ENCODE peak calls at places on chromosomes 12 and 14, in five cellular contexts. L, A, E, I and M are unnamed samples.

GRCh38 chr14:94655169-94655710 is 43.0 kb downstream of the SERPINA3 start:
- DNase-seq in L (no peak), A (no peak), E (no peak), I (no peak), M (no peak)

GRCh38 chr12:59911516-59911915 is 315.7 kb downstream of the SLC16A7 start:
- DNase-seq in L (no peak), A (no peak), E (no peak), I (no peak), M (no peak)

GRCh38 chr12:118107694-118108093 is 3.9 kb upstream of the VSIG10 start:
- DNase-seq in L (no peak), A (no peak), E (no peak), I (no peak), M (no peak)

GRCh38 chr14:80427101-80427500 is 215.8 kb upstream of the DIO2 start:
- DNase-seq in L (no peak), A (no peak), E (no peak), I (no peak), M (no peak)

GRCh38 chr12:119410396-119410795 is 75.9 kb downstream of the CCDC60 start:
- DNase-seq in L (no peak), A (no peak), E (no peak), I (no peak), M (no peak)

GRCh38 chr12:64098709-64099354 is 123.3 kb downstream of the KICS2 start:
- DNase-seq in L (no peak), A (no peak), E (no peak), I (peak; percentile 27), M (no peak)

GRCh38 chr14:67457782-67458181 is 30.7 kb downstream of the TMEM229B start:
- DNase-seq in L (peak; percentile 53), A (no peak), E (no peak), I (no peak), M (no peak)

GRCh38 chr12:125149160-125150108 is 84.2 kb downstream of the AACS start:
- DNase-seq in L (no peak), A (no peak), E (no peak), I (no peak), M (no peak)

GRCh38 chr14:104781271-104782077 is 14.1 kb downstream of the AKT1 start:
- DNase-seq in L (no peak), A (no peak), E (no peak), I (no peak), M (no peak)